ENCODE peak calls at places on chromosomes 4 and X, in eight cellular contexts. One of them, this sample, is unnamed.
A peak's percentile ranks its signal among the peaks of the same experiment; 100 is the strongest.

GRCh38 chrX:101022020-101022419 is 29.9 kb downstream of the TRMT2B start:
- DNase-seq in fibroblast of pulmonary artery: no peak
- DNase-seq in ascending aorta: no peak
- DNase-seq in left lung: no peak
- DNase-seq in GM13977: no peak
- DNase-seq in left ventricle myocardium inferior: no peak
- DNase-seq in NB4: no peak
- DNase-seq in GM12865: no peak
- DNase-seq in this sample: no peak

GRCh38 chr4:8507251-8507570 is 66.6 kb downstream of the TRMT44 start:
- DNase-seq in fibroblast of pulmonary artery: no peak
- DNase-seq in ascending aorta: no peak
- DNase-seq in left lung: no peak
- DNase-seq in GM13977: no peak
- DNase-seq in left ventricle myocardium inferior: no peak
- DNase-seq in NB4: no peak
- DNase-seq in GM12865: no peak
- DNase-seq in this sample: no peak

GRCh38 chrX:100484971-100485370 is 74.9 kb upstream of the PCDH19 start:
- DNase-seq in fibroblast of pulmonary artery: no peak
- DNase-seq in ascending aorta: no peak
- DNase-seq in left lung: no peak
- DNase-seq in GM13977: no peak
- DNase-seq in left ventricle myocardium inferior: no peak
- DNase-seq in NB4: no peak
- DNase-seq in GM12865: no peak
- DNase-seq in this sample: no peak

GRCh38 chr4:174136013-174136412 is 147.5 kb downstream of the FBXO8 start:
- DNase-seq in fibroblast of pulmonary artery: peak; percentile 20
- DNase-seq in ascending aorta: no peak
- DNase-seq in left lung: no peak
- DNase-seq in GM13977: no peak
- DNase-seq in left ventricle myocardium inferior: no peak
- DNase-seq in NB4: no peak
- DNase-seq in GM12865: no peak
- DNase-seq in this sample: no peak

GRCh38 chr4:166386491-166387367 is 513.7 kb downstream of the TLL1 start:
- DNase-seq in fibroblast of pulmonary artery: peak; percentile 14
- DNase-seq in ascending aorta: no peak
- DNase-seq in left lung: no peak
- DNase-seq in GM13977: no peak
- DNase-seq in left ventricle myocardium inferior: no peak
- DNase-seq in NB4: no peak
- DNase-seq in GM12865: peak; percentile 57
- DNase-seq in this sample: no peak

GRCh38 chrX:1011632-1012283 is 200.7 kb downstream of the CRLF2 start:
- DNase-seq in fibroblast of pulmonary artery: no peak
- DNase-seq in ascending aorta: no peak
- DNase-seq in left lung: no peak
- DNase-seq in GM13977: no peak
- DNase-seq in left ventricle myocardium inferior: no peak
- DNase-seq in NB4: peak; percentile 3
- DNase-seq in GM12865: no peak
- DNase-seq in this sample: no peak

GRCh38 chr4:2353222-2354107 is 65.0 kb downstream of the ZFYVE28 start:
- DNase-seq in fibroblast of pulmonary artery: peak; percentile 52
- DNase-seq in ascending aorta: no peak
- DNase-seq in left lung: no peak
- DNase-seq in GM13977: no peak
- DNase-seq in left ventricle myocardium inferior: no peak
- DNase-seq in NB4: no peak
- DNase-seq in GM12865: no peak
- DNase-seq in this sample: no peak

GRCh38 chr4:82519072-82519471 is 42.7 kb downstream of the TMEM150C start:
- DNase-seq in fibroblast of pulmonary artery: peak; percentile 39
- DNase-seq in ascending aorta: no peak
- DNase-seq in left lung: no peak
- DNase-seq in GM13977: no peak
- DNase-seq in left ventricle myocardium inferior: no peak
- DNase-seq in NB4: no peak
- DNase-seq in GM12865: no peak
- DNase-seq in this sample: no peak

GRCh38 chrX:68989865-68990606 is 161.2 kb downstream of the EFNB1 start:
- DNase-seq in fibroblast of pulmonary artery: peak; percentile 84
- DNase-seq in ascending aorta: no peak
- DNase-seq in left lung: no peak
- DNase-seq in GM13977: no peak
- DNase-seq in left ventricle myocardium inferior: no peak
- DNase-seq in NB4: no peak
- DNase-seq in GM12865: no peak
- DNase-seq in this sample: peak; percentile 44

GRCh38 chr4:101669138-101669831 is 121.2 kb upstream of the BANK1 start:
- DNase-seq in fibroblast of pulmonary artery: no peak
- DNase-seq in ascending aorta: no peak
- DNase-seq in left lung: no peak
- DNase-seq in GM13977: no peak
- DNase-seq in left ventricle myocardium inferior: no peak
- DNase-seq in NB4: no peak
- DNase-seq in GM12865: no peak
- DNase-seq in this sample: no peak

GRCh38 chr4:33060873-33061542 is 2340.8 kb downstream of the PCDH7 start:
- DNase-seq in fibroblast of pulmonary artery: peak; percentile 70
- DNase-seq in ascending aorta: no peak
- DNase-seq in left lung: no peak
- DNase-seq in GM13977: no peak
- DNase-seq in left ventricle myocardium inferior: no peak
- DNase-seq in NB4: peak; percentile 67
- DNase-seq in GM12865: peak; percentile 16
- DNase-seq in this sample: peak; percentile 0

GRCh38 chrX:53268173-53268572 is 13.2 kb downstream of the IQSEC2 start:
- DNase-seq in fibroblast of pulmonary artery: no peak
- DNase-seq in ascending aorta: no peak
- DNase-seq in left lung: no peak
- DNase-seq in GM13977: no peak
- DNase-seq in left ventricle myocardium inferior: no peak
- DNase-seq in NB4: no peak
- DNase-seq in GM12865: no peak
- DNase-seq in this sample: no peak

GRCh38 chrX:136354201-136354600 is 53.4 kb downstream of the ADGRG4 start:
- DNase-seq in fibroblast of pulmonary artery: no peak
- DNase-seq in ascending aorta: no peak
- DNase-seq in left lung: no peak
- DNase-seq in GM13977: no peak
- DNase-seq in left ventricle myocardium inferior: no peak
- DNase-seq in NB4: no peak
- DNase-seq in GM12865: peak; percentile 1
- DNase-seq in this sample: no peak

GRCh38 chrX:16429391-16429790 is 220.6 kb upstream of the S100G start:
- DNase-seq in fibroblast of pulmonary artery: peak; percentile 0
- DNase-seq in ascending aorta: no peak
- DNase-seq in left lung: no peak
- DNase-seq in GM13977: no peak
- DNase-seq in left ventricle myocardium inferior: no peak
- DNase-seq in NB4: no peak
- DNase-seq in GM12865: no peak
- DNase-seq in this sample: no peak

DNA sequence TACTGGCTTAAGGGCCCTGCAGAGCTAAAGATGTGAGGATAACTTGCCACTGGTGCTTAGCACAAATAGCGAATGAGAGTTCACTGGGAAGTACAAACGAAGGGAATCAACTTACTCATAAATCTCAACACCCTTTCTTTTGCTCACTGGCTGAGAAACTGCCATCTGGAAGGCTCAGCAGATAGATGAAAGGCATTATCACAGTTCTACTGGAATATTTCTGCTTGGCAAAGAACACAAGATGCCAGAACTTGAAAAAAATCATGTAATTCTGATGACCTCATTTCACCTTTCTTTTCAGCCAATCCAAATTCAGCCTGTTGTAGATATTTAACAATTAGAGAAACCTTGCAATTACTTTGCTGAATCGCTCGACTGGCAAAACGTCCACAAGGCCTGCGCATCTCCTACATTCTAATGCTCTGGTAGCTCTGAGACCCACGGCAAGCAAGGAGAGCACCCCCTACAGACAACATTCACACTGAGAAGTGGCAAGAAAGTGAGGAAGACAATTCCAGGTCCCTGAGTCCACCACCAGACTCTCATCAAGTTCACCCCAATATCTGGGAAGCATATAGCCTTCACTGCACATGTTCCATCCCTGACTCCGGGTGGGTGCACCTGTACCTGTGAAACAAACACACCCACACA is 27.5 kb downstream of the TSPAN5 start:
- DNase-seq in fibroblast of pulmonary artery: no peak
- DNase-seq in ascending aorta: no peak
- DNase-seq in left lung: no peak
- DNase-seq in GM13977: no peak
- DNase-seq in left ventricle myocardium inferior: no peak
- DNase-seq in NB4: no peak
- DNase-seq in GM12865: no peak
- DNase-seq in this sample: no peak
- TF ChIP-seq CTCF in fibroblast of pulmonary artery: peak; percentile 10
- TF ChIP-seq CTCF in ascending aorta: no peak
- TF ChIP-seq CTCF in left lung: no peak
- TF ChIP-seq CTCF in GM13977: no peak
- TF ChIP-seq CTCF in left ventricle myocardium inferior: no peak
- TF ChIP-seq CTCF in NB4: no peak
- TF ChIP-seq CTCF in GM12865: no peak
- TF ChIP-seq CTCF in this sample: no peak

GRCh38 chr4:127982445-127982844 is 17.2 kb downstream of the ABHD18 start:
- DNase-seq in fibroblast of pulmonary artery: no peak
- DNase-seq in ascending aorta: no peak
- DNase-seq in left lung: no peak
- DNase-seq in GM13977: no peak
- DNase-seq in left ventricle myocardium inferior: no peak
- DNase-seq in NB4: no peak
- DNase-seq in GM12865: no peak
- DNase-seq in this sample: no peak

GRCh38 chr4:127988638-127989037 is 23.4 kb downstream of the ABHD18 start:
- DNase-seq in fibroblast of pulmonary artery: no peak
- DNase-seq in ascending aorta: no peak
- DNase-seq in left lung: no peak
- DNase-seq in GM13977: no peak
- DNase-seq in left ventricle myocardium inferior: no peak
- DNase-seq in NB4: no peak
- DNase-seq in GM12865: no peak
- DNase-seq in this sample: no peak

DNA sequence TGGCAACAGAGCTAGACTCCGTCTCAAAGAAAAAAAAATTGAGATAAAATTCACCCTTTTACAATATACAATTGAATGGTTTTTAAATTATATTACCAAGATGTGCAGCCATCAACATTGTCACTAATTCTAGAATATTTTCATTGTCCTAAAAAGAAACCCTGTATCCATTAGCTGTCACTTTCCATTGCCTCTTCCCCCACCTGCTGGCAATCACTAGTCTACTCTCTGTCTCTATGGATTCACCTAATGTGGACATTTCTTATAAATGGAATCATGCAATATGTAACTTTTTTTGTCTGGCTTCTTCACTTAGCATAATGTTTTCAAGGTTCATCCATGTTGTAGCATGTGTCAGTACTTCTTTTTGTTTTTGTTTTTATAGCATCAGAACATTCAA is 20.8 kb downstream of the ABHD18 start:
- DNase-seq in fibroblast of pulmonary artery: no peak
- DNase-seq in ascending aorta: no peak
- DNase-seq in left lung: no peak
- DNase-seq in GM13977: no peak
- DNase-seq in left ventricle myocardium inferior: no peak
- DNase-seq in NB4: no peak
- DNase-seq in GM12865: no peak
- DNase-seq in this sample: no peak
- TF ChIP-seq CTCF in fibroblast of pulmonary artery: no peak
- TF ChIP-seq CTCF in ascending aorta: no peak
- TF ChIP-seq CTCF in left lung: no peak
- TF ChIP-seq CTCF in GM13977: no peak
- TF ChIP-seq CTCF in left ventricle myocardium inferior: no peak
- TF ChIP-seq CTCF in NB4: no peak
- TF ChIP-seq CTCF in GM12865: no peak
- TF ChIP-seq CTCF in this sample: no peak

GRCh38 chr4:47513493-47513892 is 28.4 kb downstream of the ATP10D start:
- DNase-seq in fibroblast of pulmonary artery: no peak
- DNase-seq in ascending aorta: no peak
- DNase-seq in left lung: no peak
- DNase-seq in GM13977: no peak
- DNase-seq in left ventricle myocardium inferior: no peak
- DNase-seq in NB4: no peak
- DNase-seq in GM12865: no peak
- DNase-seq in this sample: no peak

GRCh38 chr4:47505666-47506065 is 20.6 kb downstream of the ATP10D start:
- DNase-seq in fibroblast of pulmonary artery: no peak
- DNase-seq in ascending aorta: no peak
- DNase-seq in left lung: no peak
- DNase-seq in GM13977: no peak
- DNase-seq in left ventricle myocardium inferior: no peak
- DNase-seq in NB4: no peak
- DNase-seq in GM12865: no peak
- DNase-seq in this sample: no peak

GRCh38 chr4:47510036-47510435 is 25.0 kb downstream of the ATP10D start:
- DNase-seq in fibroblast of pulmonary artery: no peak
- DNase-seq in ascending aorta: no peak
- DNase-seq in left lung: no peak
- DNase-seq in GM13977: no peak
- DNase-seq in left ventricle myocardium inferior: no peak
- DNase-seq in NB4: no peak
- DNase-seq in GM12865: no peak
- DNase-seq in this sample: no peak

DNA sequence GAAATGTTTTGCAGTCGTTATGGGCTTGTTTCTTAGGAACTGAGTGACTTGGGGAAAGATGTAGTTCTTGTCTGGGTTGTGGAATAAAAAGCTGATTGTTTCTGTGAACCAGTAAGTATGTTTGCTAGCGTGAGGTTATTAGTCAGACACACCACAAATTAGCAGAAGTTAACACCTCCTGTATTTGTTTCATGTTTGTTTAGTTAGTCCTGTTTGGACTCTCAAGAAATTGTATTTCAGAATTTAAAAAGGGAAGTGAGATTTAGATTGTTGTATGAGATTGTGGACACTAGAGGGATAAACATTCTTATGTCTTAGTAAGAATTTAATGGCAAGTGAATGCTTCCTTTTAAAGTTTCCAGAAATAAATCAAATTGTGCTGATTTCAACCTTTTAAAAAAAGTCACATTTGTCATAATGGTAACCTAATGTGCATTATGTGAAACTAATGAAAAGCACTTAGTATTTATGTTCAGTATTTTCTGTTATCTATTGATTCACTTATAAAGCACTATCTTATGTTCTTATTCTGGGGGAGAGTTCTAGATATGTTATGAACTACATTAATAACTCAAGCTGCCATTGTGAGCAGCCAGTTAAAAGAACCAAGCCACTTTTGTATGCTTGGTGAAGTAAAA is 25.6 kb downstream of the ATP10D start:
- DNase-seq in fibroblast of pulmonary artery: peak; percentile 57
- DNase-seq in ascending aorta: no peak
- DNase-seq in left lung: no peak
- DNase-seq in GM13977: peak; percentile 49
- DNase-seq in left ventricle myocardium inferior: no peak
- DNase-seq in NB4: peak; percentile 37
- DNase-seq in GM12865: peak; percentile 82
- DNase-seq in this sample: no peak
- TF ChIP-seq CTCF in fibroblast of pulmonary artery: peak; percentile 31
- TF ChIP-seq CTCF in ascending aorta: no peak
- TF ChIP-seq CTCF in left lung: no peak
- TF ChIP-seq CTCF in GM13977: peak; percentile 2
- TF ChIP-seq CTCF in left ventricle myocardium inferior: peak; percentile 25
- TF ChIP-seq CTCF in NB4: no peak
- TF ChIP-seq CTCF in GM12865: no peak
- TF ChIP-seq CTCF in this sample: no peak

GRCh38 chr4:139085141-139085540 is 69.6 kb downstream of the NOCT start:
- DNase-seq in fibroblast of pulmonary artery: peak; percentile 42
- DNase-seq in ascending aorta: no peak
- DNase-seq in left lung: no peak
- DNase-seq in GM13977: no peak
- DNase-seq in left ventricle myocardium inferior: no peak
- DNase-seq in NB4: peak; percentile 34
- DNase-seq in GM12865: no peak
- DNase-seq in this sample: no peak
- TF ChIP-seq CTCF in fibroblast of pulmonary artery: peak; percentile 40
- TF ChIP-seq CTCF in ascending aorta: no peak
- TF ChIP-seq CTCF in left lung: no peak
- TF ChIP-seq CTCF in GM13977: peak; percentile 31
- TF ChIP-seq CTCF in left ventricle myocardium inferior: peak; percentile 30
- TF ChIP-seq CTCF in NB4: no peak
- TF ChIP-seq CTCF in GM12865: peak; percentile 4
- TF ChIP-seq CTCF in this sample: no peak

This sample was measured in Calu3.